ENCODE peak calls at places on chromosomes 7 and 10, in five cellular contexts. C is activated gamma-delta T cell, U is IMR-90, N is pulmonary artery endothelial cell, P is left ventricle myocardium superior. Y is an unnamed sample.

GRCh38 chr7:26369519-26370385 is 78.1 kb downstream of the SNX10 start:
- DNase-seq in P (no peak), N (no peak), C (no peak), U (peak; percentile 43), Y (peak; percentile 58)

GRCh38 chr10:100522107-100522811 is 2.6 kb upstream of the SEC31B start:
- DNase-seq in P (no peak), N (no peak), U (peak; percentile 55), C (no peak), Y (no peak)

GRCh38 chr7:157932498-157933218 is 595.9 kb downstream of the DNAJB6 start:
- DNase-seq in U (no peak), C (no peak), N (no peak), P (no peak), Y (no peak)

GRCh38 chr7:140079121-140079536 is 16.4 kb upstream of the PARP12 start:
- DNase-seq in P (no peak), U (peak; percentile 83), C (no peak), N (no peak), Y (peak; percentile 31)

GRCh38 chr7:89238156-89238555 is 442.6 kb upstream of the TEX47 start:
- DNase-seq in P (no peak), U (peak; percentile 28), N (no peak), C (no peak), Y (no peak)

GRCh38 chr10:58647366-58647765 is 134.7 kb downstream of the BICC1 start:
- DNase-seq in U (no peak), P (no peak), C (no peak), N (no peak), Y (no peak)

GRCh38 chr7:2006231-2006771 is 226.4 kb downstream of the MAD1L1 start:
- DNase-seq in C (no peak), N (no peak), U (no peak), P (peak; percentile 15), Y (no peak)

GRCh38 chr10:24935504-24936292 is 16.7 kb downstream of the PRTFDC1 start:
- DNase-seq in P (no peak), U (no peak), C (no peak), N (no peak), Y (no peak)

GRCh38 chr10:5090551-5090950 is 3.7 kb upstream of the AKR1C3 start:
- DNase-seq in C (no peak), N (no peak), P (no peak), U (no peak), Y (peak; percentile 72)

GRCh38 chr7:4837814-4838625 is 23.8 kb downstream of the PAPOLB start:
- DNase-seq in N (no peak), C (no peak), P (no peak), U (no peak), Y (no peak)

GRCh38 chr7:98878365-98879197 is at the start of gene TRRAP:
- DNase-seq in C (peak; percentile 72), P (peak; percentile 88), N (peak; percentile 13), U (peak; percentile 62), Y (peak; percentile 72)

GRCh38 chr10:6583447-6583846 is 3.4 kb upstream of the PRKCQ start:
- DNase-seq in U (no peak), P (no peak), C (no peak), N (no peak), Y (no peak)

Y was measured in fibroblast of pulmonary artery.